ENCODE peak calls at places on chromosomes 12 and 14, in seven cellular contexts. One of them, this sample, is unnamed. For H3K36me3, the result is how much of the 10 kb centered on the place peaks cover.

GRCh38 chr14:58059121-58059520 is 92.9 kb downstream of the ARMH4 start:
- DNase-seq in ascending aorta: no peak
- DNase-seq in OCI-LY7: no peak
- DNase-seq in left ventricle myocardium inferior: no peak
- DNase-seq in HCT116: no peak
- DNase-seq in kidney epithelial cell: no peak
- DNase-seq in brain microvascular endothelial cell: no peak
- DNase-seq in this sample: no peak

GRCh38 chr12:21882635-21883034 is 58.6 kb downstream of the ABCC9 start:
- DNase-seq in ascending aorta: no peak
- DNase-seq in OCI-LY7: no peak
- DNase-seq in left ventricle myocardium inferior: no peak
- DNase-seq in brain microvascular endothelial cell: no peak
- DNase-seq in HCT116: no peak
- DNase-seq in kidney epithelial cell: no peak
- DNase-seq in this sample: no peak

GRCh38 chr12:104953323-104953722 is 4.8 kb downstream of the SLC41A2 start:
- DNase-seq in ascending aorta: no peak
- DNase-seq in HCT116: no peak
- DNase-seq in brain microvascular endothelial cell: no peak
- DNase-seq in kidney epithelial cell: no peak
- DNase-seq in left ventricle myocardium inferior: no peak
- DNase-seq in OCI-LY7: no peak
- DNase-seq in this sample: no peak

GRCh38 chr12:53997324-53998173 is 2.4 kb upstream of the HOXC9 start:
- DNase-seq in kidney epithelial cell: no peak
- DNase-seq in OCI-LY7: no peak
- DNase-seq in left ventricle myocardium inferior: no peak
- DNase-seq in brain microvascular endothelial cell: no peak
- DNase-seq in ascending aorta: no peak
- DNase-seq in HCT116: no peak
- DNase-seq in this sample: no peak

GRCh38 chr12:13049816-13050215 is 5.6 kb downstream of the FAM234B start:
- DNase-seq in OCI-LY7: no peak
- DNase-seq in kidney epithelial cell: no peak
- DNase-seq in brain microvascular endothelial cell: peak
- DNase-seq in left ventricle myocardium inferior: peak
- DNase-seq in ascending aorta: no peak
- DNase-seq in HCT116: no peak
- DNase-seq in this sample: no peak

GRCh38 chr12:119115296-119115905 is 63.3 kb upstream of the HSPB8 start:
- DNase-seq in left ventricle myocardium inferior: no peak
- DNase-seq in OCI-LY7: peak
- DNase-seq in brain microvascular endothelial cell: peak
- DNase-seq in kidney epithelial cell: no peak
- DNase-seq in ascending aorta: peak
- DNase-seq in HCT116: peak
- DNase-seq in this sample: no peak

GRCh38 chr12:94211011-94211410 is 62.6 kb downstream of the PLXNC1 start:
- DNase-seq in kidney epithelial cell: no peak
- DNase-seq in HCT116: no peak
- DNase-seq in left ventricle myocardium inferior: no peak
- DNase-seq in ascending aorta: no peak
- DNase-seq in OCI-LY7: no peak
- DNase-seq in brain microvascular endothelial cell: no peak
- DNase-seq in this sample: no peak

GRCh38 chr14:103356151-103356766 is 22.2 kb downstream of the EIF5 start:
- DNase-seq in HCT116: no peak
- DNase-seq in kidney epithelial cell: no peak
- DNase-seq in brain microvascular endothelial cell: no peak
- DNase-seq in ascending aorta: no peak
- DNase-seq in left ventricle myocardium inferior: no peak
- DNase-seq in OCI-LY7: no peak
- DNase-seq in this sample: no peak

GRCh38 chr12:67434653-67435375 is 165.7 kb downstream of the CAND1 start:
- DNase-seq in ascending aorta: peak
- DNase-seq in OCI-LY7: no peak
- DNase-seq in kidney epithelial cell: peak
- DNase-seq in left ventricle myocardium inferior: no peak
- DNase-seq in brain microvascular endothelial cell: peak
- DNase-seq in HCT116: no peak
- DNase-seq in this sample: no peak

GRCh38 chr14:51862839-51863235 is 2.4 kb downstream of the GNG2 start:
- DNase-seq in ascending aorta: no peak
- DNase-seq in HCT116: no peak
- DNase-seq in brain microvascular endothelial cell: no peak
- DNase-seq in OCI-LY7: no peak
- DNase-seq in kidney epithelial cell: no peak
- DNase-seq in left ventricle myocardium inferior: no peak
- DNase-seq in this sample: no peak

GRCh38 chr14:90522585-90523191 is 125.9 kb downstream of the CALM1 start:
- DNase-seq in ascending aorta: peak
- DNase-seq in kidney epithelial cell: peak
- DNase-seq in OCI-LY7: no peak
- DNase-seq in brain microvascular endothelial cell: no peak
- DNase-seq in HCT116: no peak
- DNase-seq in left ventricle myocardium inferior: peak
- DNase-seq in this sample: no peak

GRCh38 chr14:58638231-58639205 is 756 bp downstream of the DACT1 start:
- DNase-seq in left ventricle myocardium inferior: peak
- DNase-seq in kidney epithelial cell: no peak
- DNase-seq in HCT116: no peak
- DNase-seq in ascending aorta: peak
- DNase-seq in brain microvascular endothelial cell: no peak
- DNase-seq in OCI-LY7: no peak
- DNase-seq in this sample: peak

GRCh38 chr14:71348817-71349216 is 441.6 kb downstream of the PCNX1 start:
- DNase-seq in brain microvascular endothelial cell: no peak
- DNase-seq in ascending aorta: no peak
- DNase-seq in OCI-LY7: no peak
- DNase-seq in HCT116: no peak
- DNase-seq in kidney epithelial cell: no peak
- DNase-seq in left ventricle myocardium inferior: no peak
- DNase-seq in this sample: no peak

GRCh38 chr12:122951979-122952892 is 14.0 kb downstream of the ABCB9 start:
- DNase-seq in HCT116: peak
- DNase-seq in OCI-LY7: peak
- DNase-seq in ascending aorta: peak
- DNase-seq in kidney epithelial cell: no peak
- DNase-seq in left ventricle myocardium inferior: peak
- DNase-seq in brain microvascular endothelial cell: peak
- DNase-seq in this sample: no peak

GRCh38 chr12:123762715-123763052 is 583 bp downstream of the DNAH10 start:
- DNase-seq in kidney epithelial cell: no peak
- DNase-seq in OCI-LY7: no peak
- DNase-seq in ascending aorta: no peak
- DNase-seq in left ventricle myocardium inferior: no peak
- DNase-seq in HCT116: no peak
- DNase-seq in brain microvascular endothelial cell: no peak
- DNase-seq in this sample: no peak

GRCh38 chr12:31518680-31519227 is 72.2 kb downstream of the DENND5B start:
- DNase-seq in HCT116: peak
- DNase-seq in OCI-LY7: peak
- DNase-seq in ascending aorta: peak
- DNase-seq in left ventricle myocardium inferior: no peak
- DNase-seq in brain microvascular endothelial cell: peak
- DNase-seq in kidney epithelial cell: peak
- DNase-seq in this sample: no peak

GRCh38 chr12:91216871-91217270 is 34.3 kb upstream of the DCN start:
- DNase-seq in ascending aorta: no peak
- DNase-seq in OCI-LY7: no peak
- DNase-seq in kidney epithelial cell: no peak
- DNase-seq in HCT116: no peak
- DNase-seq in brain microvascular endothelial cell: no peak
- DNase-seq in left ventricle myocardium inferior: no peak
- DNase-seq in this sample: no peak

GRCh38 chr12:42652048-42652447 is 62.5 kb upstream of the PRICKLE1 start:
- DNase-seq in ascending aorta: no peak
- DNase-seq in kidney epithelial cell: no peak
- DNase-seq in OCI-LY7: no peak
- DNase-seq in left ventricle myocardium inferior: no peak
- DNase-seq in brain microvascular endothelial cell: no peak
- DNase-seq in HCT116: no peak
- DNase-seq in this sample: no peak

GRCh38 chr12:104866286-104866685 is 91.8 kb downstream of the SLC41A2 start:
- DNase-seq in OCI-LY7: no peak
- DNase-seq in HCT116: no peak
- DNase-seq in brain microvascular endothelial cell: peak
- DNase-seq in kidney epithelial cell: no peak
- DNase-seq in left ventricle myocardium inferior: no peak
- DNase-seq in ascending aorta: peak
- DNase-seq in this sample: no peak

GRCh38 chr14:55136868-55137785 is 8.1 kb downstream of the LGALS3 start:
- DNase-seq in HCT116: no peak
- DNase-seq in OCI-LY7: no peak
- DNase-seq in kidney epithelial cell: no peak
- DNase-seq in left ventricle myocardium inferior: peak
- DNase-seq in brain microvascular endothelial cell: peak
- DNase-seq in ascending aorta: peak
- DNase-seq in this sample: no peak

GRCh38 chr12:124466200-124467128 is 100.9 kb downstream of the NCOR2 start:
- DNase-seq in kidney epithelial cell: no peak
- DNase-seq in OCI-LY7: peak
- DNase-seq in HCT116: no peak
- DNase-seq in left ventricle myocardium inferior: peak
- DNase-seq in ascending aorta: peak
- DNase-seq in brain microvascular endothelial cell: peak
- DNase-seq in this sample: peak

GRCh38 chr12:124640096-124640495 is 72.7 kb upstream of the NCOR2 start:
- DNase-seq in kidney epithelial cell: no peak
- DNase-seq in ascending aorta: peak
- DNase-seq in brain microvascular endothelial cell: peak
- DNase-seq in OCI-LY7: no peak
- DNase-seq in HCT116: no peak
- DNase-seq in left ventricle myocardium inferior: no peak
- DNase-seq in this sample: no peak

DNA sequence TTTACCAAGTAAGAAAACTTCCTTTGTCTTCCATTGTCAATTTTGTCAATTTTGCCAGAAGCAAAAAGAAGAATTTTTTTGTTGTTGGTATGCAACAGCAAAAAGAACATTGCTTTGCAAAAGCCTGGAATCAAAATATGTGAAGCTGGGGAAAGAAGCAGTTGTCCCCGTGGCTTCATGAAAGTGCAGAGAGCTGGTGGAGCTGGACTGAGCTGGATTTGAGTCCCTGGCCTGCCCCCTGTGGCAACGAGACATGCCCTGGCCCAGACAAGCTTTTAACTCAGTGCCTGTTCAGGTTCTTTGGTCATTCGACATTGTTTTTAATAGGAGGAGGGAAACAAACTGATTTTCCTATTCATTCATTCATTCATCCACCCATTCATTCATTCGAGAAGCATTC is 70.3 kb downstream of the SLC15A4 start:
- DNase-seq in left ventricle myocardium inferior: no peak
- DNase-seq in OCI-LY7: no peak
- DNase-seq in HCT116: no peak
- DNase-seq in ascending aorta: no peak
- DNase-seq in brain microvascular endothelial cell: no peak
- DNase-seq in kidney epithelial cell: no peak
- DNase-seq in this sample: no peak
- TF ChIP-seq CTCF in left ventricle myocardium inferior: no peak
- TF ChIP-seq CTCF in OCI-LY7: no peak
- TF ChIP-seq CTCF in HCT116: no peak
- TF ChIP-seq CTCF in ascending aorta: no peak
- TF ChIP-seq CTCF in brain microvascular endothelial cell: no peak
- TF ChIP-seq CTCF in kidney epithelial cell: no peak
- TF ChIP-seq CTCF in this sample: no peak

DNA sequence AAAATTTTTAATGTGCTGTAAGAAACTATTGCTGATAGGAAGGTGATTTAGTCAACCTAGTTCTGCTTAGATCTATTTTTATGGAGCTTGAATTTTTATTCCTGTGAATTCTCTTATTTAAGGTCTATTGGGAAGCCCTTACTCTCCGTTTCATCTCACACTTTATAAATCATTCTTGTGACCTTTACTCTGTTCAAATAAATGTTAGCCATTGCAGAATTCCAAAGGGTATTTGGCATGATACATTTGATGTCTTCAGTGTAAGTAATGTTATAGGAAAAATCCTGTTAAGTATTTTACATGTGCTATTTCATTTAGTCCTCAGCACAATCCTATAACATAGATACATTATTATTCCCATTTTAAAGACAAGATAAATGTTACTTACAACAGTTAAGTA is 12.5 kb downstream of the PTPRQ start:
- DNase-seq in left ventricle myocardium inferior: no peak
- DNase-seq in kidney epithelial cell: no peak
- DNase-seq in brain microvascular endothelial cell: no peak
- DNase-seq in HCT116: no peak
- DNase-seq in OCI-LY7: no peak
- DNase-seq in ascending aorta: no peak
- DNase-seq in this sample: no peak
- H3K4me3 ChIP-seq in left ventricle myocardium inferior: no peak
- H3K4me3 ChIP-seq in kidney epithelial cell: no peak
- H3K4me3 ChIP-seq in brain microvascular endothelial cell: no peak
- H3K4me3 ChIP-seq in HCT116: no peak
- H3K4me3 ChIP-seq in OCI-LY7: no peak
- H3K4me3 ChIP-seq in ascending aorta: no peak
- H3K4me3 ChIP-seq in this sample: no peak

GRCh38 chr12:85725991-85726390 is 110.2 kb downstream of the RASSF9 start:
- DNase-seq in kidney epithelial cell: no peak
- DNase-seq in left ventricle myocardium inferior: no peak
- DNase-seq in brain microvascular endothelial cell: no peak
- DNase-seq in ascending aorta: no peak
- DNase-seq in HCT116: no peak
- DNase-seq in OCI-LY7: no peak
- DNase-seq in this sample: no peak

GRCh38 chr12:85720308-85721033 is 115.7 kb downstream of the RASSF9 start:
- DNase-seq in brain microvascular endothelial cell: no peak
- DNase-seq in ascending aorta: no peak
- DNase-seq in HCT116: no peak
- DNase-seq in OCI-LY7: no peak
- DNase-seq in kidney epithelial cell: no peak
- DNase-seq in left ventricle myocardium inferior: no peak
- DNase-seq in this sample: no peak
- H3K36me3 ChIP-seq in brain microvascular endothelial cell: under half
- H3K36me3 ChIP-seq in ascending aorta: under half
- H3K36me3 ChIP-seq in HCT116: under half
- H3K36me3 ChIP-seq in OCI-LY7: under half
- H3K36me3 ChIP-seq in kidney epithelial cell: under half
- H3K36me3 ChIP-seq in left ventricle myocardium inferior: under half
- H3K36me3 ChIP-seq in this sample: under half

GRCh38 chr12:102978316-102978715 is 20.8 kb downstream of the ASCL1 start:
- DNase-seq in kidney epithelial cell: no peak
- DNase-seq in brain microvascular endothelial cell: no peak
- DNase-seq in OCI-LY7: no peak
- DNase-seq in left ventricle myocardium inferior: no peak
- DNase-seq in ascending aorta: no peak
- DNase-seq in HCT116: no peak
- DNase-seq in this sample: no peak

GRCh38 chr12:102980350-102980749 is 22.9 kb downstream of the ASCL1 start:
- DNase-seq in OCI-LY7: no peak
- DNase-seq in left ventricle myocardium inferior: no peak
- DNase-seq in ascending aorta: no peak
- DNase-seq in brain microvascular endothelial cell: no peak
- DNase-seq in kidney epithelial cell: no peak
- DNase-seq in HCT116: no peak
- DNase-seq in this sample: no peak

GRCh38 chr12:102971227-102971626 is 13.8 kb downstream of the ASCL1 start:
- DNase-seq in HCT116: no peak
- DNase-seq in brain microvascular endothelial cell: no peak
- DNase-seq in left ventricle myocardium inferior: no peak
- DNase-seq in kidney epithelial cell: no peak
- DNase-seq in OCI-LY7: no peak
- DNase-seq in ascending aorta: no peak
- DNase-seq in this sample: no peak

GRCh38 chr12:102973583-102973982 is 16.1 kb downstream of the ASCL1 start:
- DNase-seq in left ventricle myocardium inferior: no peak
- DNase-seq in kidney epithelial cell: no peak
- DNase-seq in OCI-LY7: no peak
- DNase-seq in HCT116: no peak
- DNase-seq in ascending aorta: no peak
- DNase-seq in brain microvascular endothelial cell: no peak
- DNase-seq in this sample: no peak

GRCh38 chr12:102976609-102977280 is 19.3 kb downstream of the ASCL1 start:
- DNase-seq in ascending aorta: no peak
- DNase-seq in brain microvascular endothelial cell: no peak
- DNase-seq in HCT116: no peak
- DNase-seq in left ventricle myocardium inferior: no peak
- DNase-seq in kidney epithelial cell: no peak
- DNase-seq in OCI-LY7: no peak
- DNase-seq in this sample: no peak
- TF ChIP-seq CTCF in ascending aorta: no peak
- TF ChIP-seq CTCF in brain microvascular endothelial cell: no peak
- TF ChIP-seq CTCF in HCT116: peak
- TF ChIP-seq CTCF in left ventricle myocardium inferior: no peak
- TF ChIP-seq CTCF in kidney epithelial cell: no peak
- TF ChIP-seq CTCF in OCI-LY7: no peak
- TF ChIP-seq CTCF in this sample: peak